ENCODE peak calls at places on chromosomes 12 and 14, in four cellular contexts. One of them, this sample, is unnamed.

GRCh38 chr12:1913377-1914115 is 4.9 kb downstream of the CACNA2D4 start:
- DNase-seq in effector memory CD4-positive, alpha-beta T cell: no peak
- DNase-seq in WERI-Rb-1: no peak
- DNase-seq in myocyte: no peak
- DNase-seq in this sample: no peak

GRCh38 chr14:26765768-26766550 is 168.1 kb upstream of the NOVA1 start:
- DNase-seq in WERI-Rb-1: no peak
- DNase-seq in myocyte: peak; percentile 69
- DNase-seq in effector memory CD4-positive, alpha-beta T cell: no peak
- DNase-seq in this sample: no peak

GRCh38 chr14:59265808-59266207 is 77.3 kb downstream of the DAAM1 start:
- DNase-seq in myocyte: no peak
- DNase-seq in effector memory CD4-positive, alpha-beta T cell: no peak
- DNase-seq in WERI-Rb-1: no peak
- DNase-seq in this sample: no peak

GRCh38 chr12:92933606-92934005 is 4.5 kb upstream of the EEA1 start:
- DNase-seq in effector memory CD4-positive, alpha-beta T cell: no peak
- DNase-seq in myocyte: no peak
- DNase-seq in WERI-Rb-1: no peak
- DNase-seq in this sample: no peak

GRCh38 chr12:122867701-122868461 is 28.0 kb downstream of the VPS37B start:
- DNase-seq in WERI-Rb-1: peak; percentile 81
- DNase-seq in effector memory CD4-positive, alpha-beta T cell: no peak
- DNase-seq in myocyte: peak; percentile 50
- DNase-seq in this sample: no peak

GRCh38 chr12:114876968-114877680 is 193.1 kb upstream of the TBX3 start:
- DNase-seq in effector memory CD4-positive, alpha-beta T cell: no peak
- DNase-seq in WERI-Rb-1: no peak
- DNase-seq in myocyte: no peak
- DNase-seq in this sample: no peak

GRCh38 chr12:124593851-124594401 is 26.5 kb upstream of the NCOR2 start:
- DNase-seq in myocyte: no peak
- DNase-seq in WERI-Rb-1: no peak
- DNase-seq in effector memory CD4-positive, alpha-beta T cell: no peak
- DNase-seq in this sample: no peak

GRCh38 chr14:88492272-88493089 is 62.3 kb downstream of the PTPN21 start:
- DNase-seq in effector memory CD4-positive, alpha-beta T cell: peak; percentile 11
- DNase-seq in myocyte: peak; percentile 82
- DNase-seq in WERI-Rb-1: peak; percentile 82
- DNase-seq in this sample: peak; percentile 30

GRCh38 chr12:48329199-48329939 is 21.4 kb downstream of the ZNF641 start:
- DNase-seq in myocyte: no peak
- DNase-seq in WERI-Rb-1: no peak
- DNase-seq in effector memory CD4-positive, alpha-beta T cell: no peak
- DNase-seq in this sample: no peak

GRCh38 chr14:85531141-85531593 is 1.2 kb downstream of the FLRT2 start:
- DNase-seq in effector memory CD4-positive, alpha-beta T cell: no peak
- DNase-seq in WERI-Rb-1: peak; percentile 62
- DNase-seq in myocyte: peak; percentile 93
- DNase-seq in this sample: no peak

GRCh38 chr12:89101440-89101839 is 250.9 kb downstream of the DUSP6 start:
- DNase-seq in myocyte: peak; percentile 14
- DNase-seq in effector memory CD4-positive, alpha-beta T cell: no peak
- DNase-seq in WERI-Rb-1: no peak
- DNase-seq in this sample: no peak